ENCODE peak calls at places on chromosome 1, in four cellular contexts. F, Z, D and B are unnamed samples.

GRCh38 chr1:21241761-21242581 is 48.3 kb downstream of the ECE1 start:
- DNase-seq in F (no peak), Z (peak; percentile 86), D (no peak), B (no peak)

GRCh38 chr1:47753808-47754207 is 243.4 kb downstream of the TRABD2B start:
- DNase-seq in F (no peak), Z (no peak), D (no peak), B (no peak)

GRCh38 chr1:31987231-31987630 is 26.4 kb upstream of the KHDRBS1 start:
- DNase-seq in F (no peak), Z (no peak), D (no peak), B (no peak)

GRCh38 chr1:22048351-22049192 is 3.9 kb upstream of the CDC42 start:
- DNase-seq in F (no peak), Z (no peak), D (no peak), B (no peak)

GRCh38 chr1:14739433-14739832 is 140.9 kb downstream of the KAZN start:
- DNase-seq in F (no peak), Z (no peak), D (no peak), B (no peak)

GRCh38 chr1:28078262-28078661 is 10.1 kb downstream of the EYA3 start:
- DNase-seq in F (no peak), Z (no peak), D (no peak), B (no peak)

GRCh38 chr1:176745945-176746344 is 283.0 kb downstream of the PAPPA2 start:
- DNase-seq in F (no peak), Z (no peak), D (no peak), B (no peak)

GRCh38 chr1:9404541-9404940 is 111.8 kb downstream of the SPSB1 start:
- DNase-seq in F (no peak), Z (no peak), D (no peak), B (no peak)

GRCh38 chr1:73789965-73790364 is 408.0 kb downstream of the LRRIQ3 start:
- DNase-seq in F (no peak), Z (no peak), D (no peak), B (no peak)

GRCh38 chr1:8147922-8148321 is 121.8 kb upstream of the ERRFI1 start:
- DNase-seq in F (no peak), Z (no peak), D (no peak), B (no peak)

GRCh38 chr1:157849229-157849875 is 7.7 kb upstream of the CD5L start:
- DNase-seq in F (no peak), Z (no peak), D (no peak), B (no peak)

GRCh38 chr1:162983671-162984425 is 85.3 kb upstream of the RGS4 start:
- DNase-seq in F (no peak), Z (no peak), D (no peak), B (no peak)

GRCh38 chr1:26203642-26204318 is 13.4 kb downstream of the CATSPER4 start:
- DNase-seq in F (no peak), Z (no peak), D (no peak), B (no peak)

GRCh38 chr1:114758251-114758832 is 558 bp upstream of the CSDE1 start:
- DNase-seq in F (no peak), Z (no peak), D (no peak), B (no peak)

GRCh38 chr1:100100202-100100601 is 32.5 kb downstream of the SASS6 start:
- DNase-seq in F (no peak), Z (no peak), D (no peak), B (no peak)

GRCh38 chr1:201791051-201791774 is 37.7 kb upstream of the IPO9 start:
- DNase-seq in F (peak; percentile 84), Z (no peak), D (no peak), B (no peak)

GRCh38 chr1:17229379-17229778 is 19.5 kb upstream of the PADI3 start:
- DNase-seq in F (no peak), Z (no peak), D (no peak), B (no peak)

GRCh38 chr1:183349201-183349711 is 68.9 kb downstream of the NMNAT2 start:
- DNase-seq in F (no peak), Z (no peak), D (no peak), B (no peak)

GRCh38 chr1:204431310-204432184 is 19.9 kb upstream of the PPP1R15B start:
- DNase-seq in F (peak; percentile 75), Z (peak; percentile 90), D (peak; percentile 43), B (peak; percentile 91)

GRCh38 chr1:155623357-155623756 is 13.3 kb downstream of the MSTO1 start:
- DNase-seq in F (no peak), Z (no peak), D (no peak), B (no peak)

GRCh38 chr1:60959701-60960100 is 122.7 kb upstream of the NFIA start:
- DNase-seq in F (no peak), Z (no peak), D (no peak), B (no peak)

GRCh38 chr1:109508873-109509175 is 703 bp downstream of the AMIGO1 start:
- DNase-seq in F (no peak), Z (no peak), D (no peak), B (no peak)

GRCh38 chr1:109504974-109505373 is 4.6 kb downstream of the AMIGO1 start:
- DNase-seq in F (no peak), Z (no peak), D (no peak), B (no peak)

GRCh38 chr1:109513110-109513702 is 3.7 kb upstream of the AMIGO1 start:
- DNase-seq in F (no peak), Z (no peak), D (no peak), B (no peak)

GRCh38 chr1:109508001-109508872 is 1.3 kb downstream of the AMIGO1 start:
- DNase-seq in F (no peak), Z (no peak), D (no peak), B (no peak)

GRCh38 chr1:109509176-109510134 is at the start of gene AMIGO1:
- DNase-seq in F (peak; percentile 54), Z (peak; percentile 73), D (no peak), B (no peak)
- TF ChIP-seq POLR2A in F (no peak), Z (no peak), D (no peak), B (no peak)

GRCh38 chr1:84687703-84688460 is 2.4 kb downstream of the SSX2IP start:
- DNase-seq in F (no peak), Z (no peak), D (no peak), B (no peak)

GRCh38 chr1:84690397-84691138 is at the start of gene SSX2IP:
- DNase-seq in F (peak; percentile 95), Z (peak; percentile 99), D (peak; percentile 80), B (peak; percentile 98)

GRCh38 chr1:84688461-84689061 is 1.7 kb downstream of the SSX2IP start:
- DNase-seq in F (no peak), Z (no peak), D (no peak), B (no peak)

GRCh38 chr1:84691139-84691783 is 1.0 kb upstream of the SSX2IP start:
- DNase-seq in F (peak; percentile 5), Z (no peak), D (no peak), B (no peak)

GRCh38 chr1:84689514-84690396 is 506 bp downstream of the SSX2IP start:
- DNase-seq in F (peak; percentile 50), Z (peak; percentile 69), D (no peak), B (peak; percentile 83)
- TF ChIP-seq CTCF in F (peak; percentile 50), Z (no peak), D (no peak), B (no peak)

GRCh38 chr1:67427947-67428346 is 2.3 kb downstream of the SERBP1 start:
- DNase-seq in F (peak; percentile 21), Z (no peak), D (no peak), B (no peak)

GRCh38 chr1:67431156-67431765 is 1.1 kb upstream of the SERBP1 start:
- DNase-seq in F (no peak), Z (no peak), D (no peak), B (no peak)

GRCh38 chr1:67429528-67430357 is 459 bp downstream of the SERBP1 start:
- DNase-seq in F (peak; percentile 48), Z (peak; percentile 37), D (no peak), B (peak; percentile 80)

GRCh38 chr1:67430358-67431155 is at the start of gene SERBP1:
- DNase-seq in F (peak; percentile 99), Z (peak; percentile 97), D (peak; percentile 67), B (peak; percentile 97)

GRCh38 chr1:67429011-67429527 is 1.1 kb downstream of the SERBP1 start:
- DNase-seq in F (peak; percentile 36), Z (no peak), D (no peak), B (no peak)
- TF ChIP-seq POLR2A in F (no peak), Z (no peak), D (no peak), B (no peak)

GRCh38 chr1:18555036-18555435 is 74.3 kb downstream of the KLHDC7A start:
- DNase-seq in F (no peak), Z (no peak), D (no peak), B (no peak)

GRCh38 chr1:18557621-18558465 is 72.8 kb upstream of the PAX7 start:
- DNase-seq in F (no peak), Z (peak; percentile 52), D (no peak), B (no peak)

GRCh38 chr1:18554101-18554500 is 73.4 kb downstream of the KLHDC7A start:
- DNase-seq in F (no peak), Z (no peak), D (no peak), B (no peak)

GRCh38 chr1:18554597-18554996 is 73.9 kb downstream of the KLHDC7A start:
- DNase-seq in F (no peak), Z (peak; percentile 19), D (no peak), B (no peak)

GRCh38 chr1:18556364-18556763 is 74.3 kb upstream of the PAX7 start:
- DNase-seq in F (no peak), Z (peak; percentile 37), D (no peak), B (no peak)
- TF ChIP-seq CTCF in F (peak; percentile 17), Z (peak; percentile 34), D (no peak), B (peak; percentile 28)